ENCODE peak calls at places on chromosome 20, in nine cellular contexts. D is IMR-90; E is heart right ventricle; U is PC-9; T is GM23338; R is lung; K is CD4-positive, CD25-positive, alpha-beta regulatory T cell; H is CD4-positive, alpha-beta T cell; G is caudate nucleus. Z is an unnamed sample.

GRCh38 chr20:44714701-44715494 is at the start of gene CCN5:
- DNase-seq in G (peak; percentile 41), R (peak; percentile 86), T (no peak), E (peak; percentile 87), D (peak; percentile 64), K (no peak), U (peak; percentile 89), H (no peak), Z (peak; percentile 70)

GRCh38 chr20:48945840-48946514 is 24.5 kb downstream of the ARFGEF2 start:
- DNase-seq in E (no peak), G (no peak), R (peak; percentile 30), K (no peak), H (no peak), U (peak; percentile 95), T (no peak), D (peak; percentile 45), Z (no peak)

GRCh38 chr20:347640-348484 is 951 bp downstream of the NRSN2 start:
- DNase-seq in D (peak; percentile 90), G (peak; percentile 69), E (peak; percentile 92), U (peak; percentile 92), K (peak; percentile 70), T (peak; percentile 99), R (peak; percentile 90), H (no peak), Z (peak; percentile 68)

GRCh38 chr20:8095648-8096572 is 36.2 kb upstream of the PLCB1 start:
- DNase-seq in T (no peak), R (no peak), H (no peak), K (no peak), G (no peak), E (no peak), U (no peak), D (peak; percentile 79), Z (no peak)

GRCh38 chr20:34435589-34435988 is 72.5 kb downstream of the ITCH start:
- DNase-seq in E (no peak), G (no peak), D (no peak), U (no peak), R (no peak), H (no peak), T (no peak), K (no peak), Z (no peak)

GRCh38 chr20:1830240-1830639 is 65.0 kb upstream of the SIRPA start:
- DNase-seq in D (peak; percentile 99), U (peak; percentile 83), G (no peak), E (peak; percentile 82), R (peak; percentile 38), H (no peak), T (no peak), K (no peak), Z (peak; percentile 29)

GRCh38 chr20:53281557-53282117 is 309.5 kb downstream of the TSHZ2 start:
- DNase-seq in R (no peak), D (no peak), E (no peak), K (no peak), T (peak; percentile 26), G (no peak), H (no peak), U (no peak), Z (no peak)

GRCh38 chr20:40673442-40673841 is 15.6 kb downstream of the MAFB start:
- DNase-seq in R (no peak), T (peak; percentile 24), K (no peak), E (no peak), D (no peak), U (no peak), G (no peak), H (no peak), Z (no peak)

GRCh38 chr20:49505518-49505917 is 23.1 kb upstream of the KCNB1 start:
- DNase-seq in G (peak; percentile 19), R (no peak), U (no peak), D (peak; percentile 50), K (no peak), T (peak; percentile 77), H (no peak), E (peak; percentile 22), Z (no peak)

GRCh38 chr20:49658508-49658907 is 55.2 kb downstream of the B4GALT5 start:
- DNase-seq in H (no peak), D (no peak), K (no peak), T (peak; percentile 83), G (no peak), U (no peak), R (no peak), E (no peak), Z (no peak)

GRCh38 chr20:46057856-46058655 is 29.0 kb downstream of the SLC12A5 start:
- DNase-seq in K (no peak), U (no peak), D (peak; percentile 47), G (no peak), H (no peak), R (peak; percentile 58), T (peak; percentile 93), E (peak; percentile 29), Z (no peak)

GRCh38 chr20:19407731-19408130 is 195.3 kb downstream of the SLC24A3 start:
- DNase-seq in G (no peak), T (peak; percentile 11), E (no peak), K (no peak), U (no peak), D (no peak), H (no peak), R (no peak), Z (no peak)

GRCh38 chr20:19405958-19406357 is 193.5 kb downstream of the SLC24A3 start:
- DNase-seq in E (no peak), R (no peak), U (no peak), G (no peak), K (no peak), D (no peak), T (no peak), H (no peak), Z (no peak)

GRCh38 chr20:19411811-19412210 is 199.4 kb downstream of the SLC24A3 start:
- DNase-seq in H (no peak), R (no peak), D (no peak), U (no peak), K (no peak), T (no peak), G (no peak), E (no peak), Z (no peak)

GRCh38 chr20:19406371-19406770 is 193.9 kb downstream of the SLC24A3 start:
- DNase-seq in H (no peak), D (no peak), U (no peak), K (no peak), R (no peak), T (no peak), E (no peak), G (no peak), Z (no peak)

DNA sequence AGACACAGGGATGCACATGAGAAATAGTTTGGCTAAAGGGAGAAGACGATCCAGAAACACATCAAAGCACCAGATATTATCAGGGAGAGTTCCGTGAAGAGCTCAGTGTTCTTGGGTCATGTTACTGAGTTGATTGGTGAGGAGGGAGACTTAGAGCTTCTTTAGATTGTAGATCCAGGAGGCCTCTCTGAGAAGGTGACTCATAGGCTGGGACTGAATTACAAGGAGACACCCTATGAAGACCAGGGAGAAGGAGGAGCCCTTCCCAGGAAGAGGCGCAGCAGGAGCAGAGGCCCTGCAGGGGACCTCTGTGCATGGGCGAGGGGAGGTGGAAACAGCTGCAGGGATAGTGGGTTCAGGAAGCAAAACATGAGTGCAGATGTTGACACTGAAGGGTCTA is 196.5 kb downstream of the SLC24A3 start:
- DNase-seq in U (no peak), D (no peak), R (no peak), K (no peak), G (no peak), E (no peak), H (no peak), T (no peak), Z (no peak)
- H3K27ac ChIP-seq in U (no peak overlapping the region), D (no peak overlapping the region), R (no peak overlapping the region), K (no peak overlapping the region), G (no peak overlapping the region), E (no peak overlapping the region), H (no peak overlapping the region), T (no peak overlapping the region), Z (no peak overlapping the region)

GRCh38 chr20:50797142-50797541 is 2.3 kb downstream of the BCAS4 start:
- DNase-seq in G (no peak), H (no peak), D (no peak), E (no peak), R (no peak), U (no peak), T (no peak), K (no peak), Z (no peak)

GRCh38 chr20:50792708-50793574 is 1.9 kb upstream of the BCAS4 start:
- DNase-seq in D (no peak), U (no peak), T (no peak), E (no peak), G (no peak), R (no peak), H (no peak), K (no peak), Z (no peak)

GRCh38 chr20:50794181-50794845 is 548 bp upstream of the BCAS4 start:
- DNase-seq in R (no peak), H (no peak), G (no peak), T (peak; percentile 79), D (no peak), K (no peak), E (no peak), U (no peak), Z (no peak)

GRCh38 chr20:50798650-50799049 is 3.8 kb downstream of the BCAS4 start:
- DNase-seq in T (no peak), K (no peak), D (no peak), H (no peak), U (no peak), E (no peak), G (no peak), R (no peak), Z (no peak)

GRCh38 chr20:50794846-50795634 is at the start of gene BCAS4:
- DNase-seq in G (peak; percentile 47), U (peak; percentile 91), K (peak; percentile 73), T (peak; percentile 89), R (peak; percentile 61), E (peak; percentile 34), H (peak; percentile 72), D (peak; percentile 79), Z (peak; percentile 69)
- H3K27ac ChIP-seq in G (peak within 1 kb of the TSS; percentile 16), U (no peak within 1 kb of the TSS), K (peak within 1 kb of the TSS; percentile 66), T (peak within 1 kb of the TSS; percentile 87), R (peak within 1 kb of the TSS; percentile 11), E (peak within 1 kb of the TSS; percentile 65), H (peak within 1 kb of the TSS; percentile 64), D (peak within 1 kb of the TSS; percentile 58), Z (no peak within 1 kb of the TSS)

GRCh38 chr20:17617212-17617867 is 47.5 kb downstream of the DSTN start:
- DNase-seq in R (peak; percentile 71), D (no peak), K (peak; percentile 29), E (no peak), H (peak; percentile 38), G (peak; percentile 22), T (peak; percentile 86), U (peak; percentile 55), Z (peak; percentile 69)
- H3K27ac ChIP-seq in R (no peak overlapping the region), D (no peak overlapping the region), K (no peak overlapping the region), E (no peak overlapping the region), H (no peak overlapping the region), G (no peak overlapping the region), T (peak overlapping the region; percentile 26), U (no peak overlapping the region), Z (no peak overlapping the region)

GRCh38 chr20:36847009-36847709 is 28.8 kb upstream of the TLDC2 start:
- DNase-seq in U (peak; percentile 69), R (no peak), D (peak; percentile 83), T (no peak), K (no peak), E (peak; percentile 73), H (no peak), G (no peak), Z (no peak)
- H3K27ac ChIP-seq in U (peak overlapping the region; percentile 36), R (peak overlapping the region; percentile 48), D (peak overlapping the region; percentile 87), T (peak overlapping the region; percentile 26), K (no peak overlapping the region), E (peak overlapping the region; percentile 94), H (no peak overlapping the region), G (peak overlapping the region; percentile 95), Z (peak overlapping the region; percentile 93)